ENCODE peak calls at places on chromosomes 5 and 9, in six cellular contexts. D is HCT116, M is astrocyte, B is IMR-90, X is stomach, F is psoas muscle. S is an unnamed sample.

GRCh38 chr9:87599901-87600610 is 102.4 kb downstream of the DAPK1 start:
- DNase-seq in F (no peak), M (peak; percentile 93), X (no peak), D (no peak), B (peak; percentile 94), S (no peak)

GRCh38 chr9:117464941-117465616 is 50.2 kb upstream of the ASTN2 start:
- DNase-seq in B (no peak), X (no peak), F (peak; percentile 56), M (no peak), D (no peak), S (no peak)

GRCh38 chr5:66057239-66057638 is 86.9 kb upstream of the SREK1 start:
- DNase-seq in D (no peak), F (no peak), B (no peak), M (no peak), X (no peak), S (no peak)

GRCh38 chr5:133998807-133999206 is 6.0 kb downstream of the VDAC1 start:
- DNase-seq in M (no peak), B (no peak), D (no peak), F (no peak), X (no peak), S (no peak)

GRCh38 chr5:1465966-1466471 is 20.8 kb upstream of the SLC6A3 start:
- DNase-seq in F (no peak), B (no peak), D (no peak), X (no peak), M (no peak), S (peak; percentile 46)

GRCh38 chr5:57416246-57416996 is 66.2 kb downstream of the ACTBL2 start:
- DNase-seq in F (no peak), B (peak; percentile 85), X (no peak), D (no peak), M (peak; percentile 89), S (no peak)

GRCh38 chr5:175195698-175196656 is 248.0 kb downstream of the DRD1 start:
- DNase-seq in F (no peak), M (peak; percentile 31), D (peak; percentile 18), B (peak; percentile 35), X (no peak), S (no peak)

GRCh38 chr5:1936901-1937300 is 54.2 kb upstream of the IRX4 start:
- DNase-seq in F (no peak), X (no peak), M (no peak), D (no peak), B (no peak), S (no peak)

GRCh38 chr5:98816574-98817222 is 43.2 kb downstream of the RGMB start:
- DNase-seq in D (no peak), X (peak; percentile 92), F (no peak), B (no peak), M (no peak), S (no peak)

GRCh38 chr5:88588609-88589008 is 294.4 kb downstream of the MEF2C start:
- DNase-seq in M (no peak), B (no peak), X (no peak), F (no peak), D (no peak), S (no peak)

GRCh38 chr9:16871358-16872151 is 1.1 kb upstream of the BNC2 start:
- DNase-seq in F (peak; percentile 79), D (no peak), X (peak; percentile 35), B (peak; percentile 88), M (peak; percentile 86), S (no peak)

GRCh38 chr5:10479226-10479721 is 37.6 kb downstream of the ROPN1L start:
- DNase-seq in X (peak; percentile 47), M (peak; percentile 80), D (no peak), B (peak; percentile 82), F (no peak), S (no peak)

GRCh38 chr5:58800410-58800809 is 217.5 kb downstream of the RAB3C start:
- DNase-seq in X (no peak), D (no peak), B (no peak), F (no peak), M (no peak), S (no peak)

GRCh38 chr9:96031366-96031824 is 155.9 kb downstream of the ERCC6L2 start:
- DNase-seq in F (no peak), D (no peak), M (no peak), X (peak; percentile 86), B (no peak), S (peak; percentile 91)

GRCh38 chr5:107831612-107832395 is 161.1 kb upstream of the EFNA5 start:
- DNase-seq in B (peak; percentile 85), F (no peak), M (peak; percentile 78), D (no peak), X (no peak), S (no peak)

GRCh38 chr9:136051568-136052432 is 43.3 kb downstream of the NACC2 start:
- DNase-seq in D (peak; percentile 83), B (peak; percentile 94), X (peak; percentile 85), M (peak; percentile 90), F (no peak), S (peak; percentile 47)

GRCh38 chr9:3459076-3459475 is 66.7 kb downstream of the RFX3 start:
- DNase-seq in B (no peak), F (no peak), M (no peak), D (no peak), X (no peak), S (no peak)

GRCh38 chr5:151139015-151139414 is 18.6 kb downstream of the ANXA6 start:
- DNase-seq in M (no peak), D (no peak), F (no peak), X (no peak), B (no peak), S (no peak)

GRCh38 chr9:130407916-130408659 is 36.7 kb upstream of the ASS1 start:
- DNase-seq in X (no peak), B (no peak), M (no peak), F (no peak), D (no peak), S (peak; percentile 82)

GRCh38 chr5:14316471-14316870 is 173.3 kb downstream of the TRIO start:
- DNase-seq in D (no peak), B (peak; percentile 66), F (no peak), M (no peak), X (no peak), S (no peak)

DNA sequence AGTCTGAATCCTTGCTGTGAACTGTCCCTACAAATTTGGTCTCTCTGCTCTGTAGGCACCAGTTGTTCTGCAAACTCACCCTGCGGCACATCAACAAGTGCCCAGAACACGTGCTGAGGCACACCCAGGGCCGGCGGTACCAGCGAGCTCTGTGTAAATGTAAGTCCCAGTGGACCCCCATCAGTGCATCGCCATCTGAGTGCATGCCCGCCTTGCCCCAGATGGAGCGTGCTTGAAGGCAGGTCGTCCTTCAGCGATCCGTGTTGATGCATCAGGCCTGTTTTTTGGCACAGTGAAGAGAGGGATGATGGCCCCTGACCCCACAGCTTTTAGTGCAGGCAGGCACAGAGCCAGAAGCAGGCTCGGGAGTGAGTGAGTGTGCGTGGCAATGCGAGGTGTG is 1.3 kb downstream of the SURF2 start:
- DNase-seq in M (no peak), B (no peak), F (no peak), X (no peak), D (no peak), S (no peak)
- H3K4me3 ChIP-seq in M (peak overlapping the region; percentile 66), B (no peak overlapping the region), F (no peak overlapping the region), X (no peak overlapping the region), D (peak overlapping the region; percentile 96), S (no peak overlapping the region)

GRCh38 chr5:145978171-145978570 is 41.8 kb downstream of the SH3RF2 start:
- DNase-seq in F (no peak), X (no peak), D (no peak), B (no peak), M (no peak), S (no peak)

GRCh38 chr5:145980257-145980656 is 43.9 kb downstream of the SH3RF2 start:
- DNase-seq in X (no peak), D (no peak), B (no peak), M (peak; percentile 64), F (no peak), S (no peak)

GRCh38 chr5:145980718-145981117 is 44.3 kb downstream of the SH3RF2 start:
- DNase-seq in D (no peak), X (no peak), B (no peak), F (no peak), M (no peak), S (no peak)

GRCh38 chr5:145979270-145980223 is 43.2 kb downstream of the SH3RF2 start:
- DNase-seq in F (no peak), M (no peak), D (no peak), X (peak; percentile 63), B (no peak), S (peak; percentile 37)

DNA sequence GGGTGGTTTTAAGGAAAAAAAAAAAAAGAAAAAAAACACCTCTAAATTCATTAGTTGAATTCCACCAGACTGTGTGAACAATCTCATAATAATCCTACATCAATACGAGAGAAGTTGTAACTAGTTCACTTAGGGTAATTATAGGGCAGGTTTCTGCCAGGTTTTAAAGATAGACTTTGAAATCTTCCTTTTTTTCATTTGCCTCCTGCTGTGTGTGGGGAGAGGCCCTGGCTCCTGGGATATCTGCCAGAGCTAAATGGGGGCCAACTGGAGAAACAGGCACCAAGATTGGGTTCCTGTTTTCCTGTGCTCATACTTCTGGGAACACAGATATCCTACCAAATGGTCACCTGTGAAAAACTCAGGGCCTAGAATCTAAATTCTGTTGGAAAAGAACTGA is 42.3 kb downstream of the SH3RF2 start:
- DNase-seq in F (no peak), M (no peak), X (peak; percentile 71), B (no peak), D (no peak), S (peak; percentile 74)
- H3K4me1 ChIP-seq in F (peaks cover 49% of the 10 kb centered on the region), M (peaks cover 49% of the 10 kb centered on the region), X (peaks cover 69% of the 10 kb centered on the region), B (peaks cover 5% of the 10 kb centered on the region), D (peaks cover 83% of the 10 kb centered on the region), S (no peaks in the 10 kb centered on the region)

GRCh38 chr9:5896863-5897262 is 6.2 kb downstream of the MLANA start:
- DNase-seq in X (no peak), M (no peak), F (no peak), D (no peak), B (no peak), S (no peak)

GRCh38 chr9:5900622-5901021 is 9.9 kb downstream of the MLANA start:
- DNase-seq in B (no peak), M (no peak), X (no peak), D (no peak), F (no peak), S (no peak)

GRCh38 chr9:5897851-5898250 is 7.2 kb downstream of the MLANA start:
- DNase-seq in D (no peak), F (no peak), X (no peak), M (no peak), B (no peak), S (no peak)

GRCh38 chr9:5902377-5902776 is 11.7 kb downstream of the MLANA start:
- DNase-seq in B (no peak), X (no peak), D (no peak), M (no peak), F (no peak), S (no peak)

GRCh38 chr9:5899292-5899691 is 8.6 kb downstream of the MLANA start:
- DNase-seq in B (no peak), F (no peak), M (no peak), D (no peak), X (no peak), S (no peak)
- TF ChIP-seq CTCF in B (no peak), F (no peak), M (no peak), D (peak; percentile 33), X (no peak), S (peak; percentile 6)

DNA sequence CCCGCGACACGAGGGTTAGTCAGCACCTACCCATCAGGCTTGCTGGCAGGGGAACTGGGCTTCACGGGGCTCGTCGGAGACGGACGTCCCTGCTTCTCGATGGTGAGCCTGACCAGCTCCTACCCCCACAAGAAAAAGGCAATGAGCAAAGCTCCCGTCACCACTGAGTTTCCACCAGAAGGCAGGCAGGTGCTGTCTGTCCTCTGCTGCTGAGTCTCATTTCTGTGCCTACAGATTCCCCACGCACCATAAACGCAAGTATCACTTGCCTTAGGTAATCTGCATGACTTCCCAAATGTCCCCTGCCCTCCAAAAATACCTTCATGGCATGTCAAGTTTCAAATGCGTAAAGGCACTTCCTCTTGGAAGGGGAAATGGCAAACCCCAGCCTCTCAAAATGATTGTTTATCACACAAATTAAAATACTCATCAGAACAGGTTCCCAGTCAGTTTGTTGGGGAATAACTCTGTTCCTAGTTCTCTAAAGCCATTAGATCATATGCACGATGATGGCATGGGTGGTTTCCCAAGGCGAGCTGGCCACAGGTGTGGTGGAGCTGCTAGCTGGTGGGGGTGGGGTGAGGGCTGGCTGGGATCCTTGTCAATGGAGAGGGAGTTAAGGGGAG is 85.0 kb downstream of the PRRT1B start:
- DNase-seq in F (no peak), B (no peak), D (no peak), X (no peak), M (no peak), S (no peak)
- H3K4me3 ChIP-seq in F (peak overlapping the region; percentile 31), B (no peak overlapping the region), D (no peak overlapping the region), X (no peak overlapping the region), M (no peak overlapping the region), S (no peak overlapping the region)